ENCODE peak calls at places on chromosomes 13 and 19, in seven cellular contexts. One of them, this sample, is unnamed.

GRCh38 chr19:36997843-36998235 is 80.4 kb upstream of the ZNF420 start:
- DNase-seq in cardiac fibroblast: no peak
- DNase-seq in esophagus squamous epithelium: no peak
- DNase-seq in Peyer's patch: no peak
- DNase-seq in GM12865: no peak
- DNase-seq in stomach: no peak
- DNase-seq in A549: no peak
- DNase-seq in this sample: no peak

GRCh38 chr19:17953316-17953801 is 13.5 kb upstream of the KCNN1 start:
- DNase-seq in Peyer's patch: no peak
- DNase-seq in GM12865: no peak
- DNase-seq in stomach: no peak
- DNase-seq in A549: no peak
- DNase-seq in cardiac fibroblast: no peak
- DNase-seq in esophagus squamous epithelium: no peak
- DNase-seq in this sample: no peak

GRCh38 chr19:8087876-8088275 is 35.3 kb downstream of the CCL25 start:
- DNase-seq in GM12865: no peak
- DNase-seq in stomach: no peak
- DNase-seq in Peyer's patch: no peak
- DNase-seq in cardiac fibroblast: no peak
- DNase-seq in esophagus squamous epithelium: no peak
- DNase-seq in A549: no peak
- DNase-seq in this sample: no peak

GRCh38 chr19:51093066-51093465 is 10.4 kb upstream of the KLK14 start:
- DNase-seq in stomach: no peak
- DNase-seq in A549: no peak
- DNase-seq in cardiac fibroblast: no peak
- DNase-seq in Peyer's patch: no peak
- DNase-seq in esophagus squamous epithelium: no peak
- DNase-seq in GM12865: no peak
- DNase-seq in this sample: no peak

GRCh38 chr19:18763674-18764590 is 27.2 kb downstream of the COMP start:
- DNase-seq in cardiac fibroblast: peak
- DNase-seq in esophagus squamous epithelium: no peak
- DNase-seq in A549: no peak
- DNase-seq in stomach: no peak
- DNase-seq in GM12865: no peak
- DNase-seq in Peyer's patch: no peak
- DNase-seq in this sample: no peak

GRCh38 chr13:30186644-30187431 is 120.5 kb downstream of the KATNAL1 start:
- DNase-seq in Peyer's patch: no peak
- DNase-seq in esophagus squamous epithelium: no peak
- DNase-seq in stomach: no peak
- DNase-seq in A549: no peak
- DNase-seq in GM12865: no peak
- DNase-seq in cardiac fibroblast: no peak
- DNase-seq in this sample: peak

GRCh38 chr19:18723871-18724377 is 40.4 kb downstream of the CRTC1 start:
- DNase-seq in A549: no peak
- DNase-seq in stomach: no peak
- DNase-seq in cardiac fibroblast: no peak
- DNase-seq in esophagus squamous epithelium: no peak
- DNase-seq in GM12865: no peak
- DNase-seq in Peyer's patch: no peak
- DNase-seq in this sample: no peak

GRCh38 chr19:12580180-12580694 is 29.0 kb upstream of the ZNF564 start:
- DNase-seq in esophagus squamous epithelium: no peak
- DNase-seq in stomach: no peak
- DNase-seq in GM12865: no peak
- DNase-seq in Peyer's patch: no peak
- DNase-seq in cardiac fibroblast: peak
- DNase-seq in A549: no peak
- DNase-seq in this sample: no peak

GRCh38 chr13:97339019-97339988 is 94.7 kb upstream of the RAP2A start:
- DNase-seq in A549: peak
- DNase-seq in Peyer's patch: no peak
- DNase-seq in esophagus squamous epithelium: no peak
- DNase-seq in stomach: peak
- DNase-seq in cardiac fibroblast: peak
- DNase-seq in GM12865: peak
- DNase-seq in this sample: no peak

GRCh38 chr19:30091456-30091855 is 149.4 kb downstream of the URI1 start:
- DNase-seq in GM12865: no peak
- DNase-seq in stomach: no peak
- DNase-seq in cardiac fibroblast: no peak
- DNase-seq in esophagus squamous epithelium: no peak
- DNase-seq in Peyer's patch: peak
- DNase-seq in A549: no peak
- DNase-seq in this sample: no peak

GRCh38 chr13:26386026-26386425 is 132.1 kb downstream of the CDK8 start:
- DNase-seq in stomach: no peak
- DNase-seq in GM12865: no peak
- DNase-seq in A549: no peak
- DNase-seq in Peyer's patch: no peak
- DNase-seq in cardiac fibroblast: no peak
- DNase-seq in esophagus squamous epithelium: no peak
- DNase-seq in this sample: no peak

GRCh38 chr13:67549331-67549730 is 319.2 kb upstream of the PCDH9 start:
- DNase-seq in esophagus squamous epithelium: no peak
- DNase-seq in cardiac fibroblast: peak
- DNase-seq in Peyer's patch: no peak
- DNase-seq in A549: peak
- DNase-seq in stomach: no peak
- DNase-seq in GM12865: no peak
- DNase-seq in this sample: no peak

GRCh38 chr19:11364935-11365334 is 9.5 kb upstream of the SWSAP1 start:
- DNase-seq in A549: no peak
- DNase-seq in esophagus squamous epithelium: no peak
- DNase-seq in cardiac fibroblast: no peak
- DNase-seq in GM12865: no peak
- DNase-seq in Peyer's patch: no peak
- DNase-seq in stomach: no peak
- DNase-seq in this sample: no peak

GRCh38 chr13:33184530-33184929 is 101.0 kb downstream of the STARD13 start:
- DNase-seq in stomach: no peak
- DNase-seq in cardiac fibroblast: no peak
- DNase-seq in A549: no peak
- DNase-seq in esophagus squamous epithelium: no peak
- DNase-seq in Peyer's patch: no peak
- DNase-seq in GM12865: no peak
- DNase-seq in this sample: no peak

GRCh38 chr13:98976941-98977340 is 923 bp downstream of the DOCK9 start:
- DNase-seq in esophagus squamous epithelium: no peak
- DNase-seq in GM12865: no peak
- DNase-seq in stomach: no peak
- DNase-seq in A549: no peak
- DNase-seq in cardiac fibroblast: peak
- DNase-seq in Peyer's patch: no peak
- DNase-seq in this sample: no peak

GRCh38 chr13:44181938-44182337 is 191.7 kb upstream of the SERP2 start:
- DNase-seq in cardiac fibroblast: no peak
- DNase-seq in Peyer's patch: no peak
- DNase-seq in GM12865: no peak
- DNase-seq in A549: no peak
- DNase-seq in esophagus squamous epithelium: no peak
- DNase-seq in stomach: no peak
- DNase-seq in this sample: no peak

GRCh38 chr13:38914070-38914469 is 76.6 kb downstream of the STOML3 start:
- DNase-seq in Peyer's patch: no peak
- DNase-seq in cardiac fibroblast: no peak
- DNase-seq in A549: no peak
- DNase-seq in GM12865: no peak
- DNase-seq in esophagus squamous epithelium: no peak
- DNase-seq in stomach: no peak
- DNase-seq in this sample: no peak

GRCh38 chr19:17404015-17404414 is 1.4 kb downstream of the BST2 start:
- DNase-seq in esophagus squamous epithelium: no peak
- DNase-seq in cardiac fibroblast: no peak
- DNase-seq in GM12865: peak
- DNase-seq in Peyer's patch: no peak
- DNase-seq in A549: no peak
- DNase-seq in stomach: no peak
- DNase-seq in this sample: no peak

GRCh38 chr19:58054792-58055482 is 4.1 kb upstream of the ZNF135 start:
- DNase-seq in cardiac fibroblast: peak
- DNase-seq in esophagus squamous epithelium: no peak
- DNase-seq in A549: no peak
- DNase-seq in GM12865: no peak
- DNase-seq in stomach: no peak
- DNase-seq in Peyer's patch: no peak
- DNase-seq in this sample: no peak

GRCh38 chr19:58052256-58052655 is 6.8 kb upstream of the ZNF135 start:
- DNase-seq in stomach: no peak
- DNase-seq in Peyer's patch: no peak
- DNase-seq in A549: no peak
- DNase-seq in GM12865: no peak
- DNase-seq in cardiac fibroblast: no peak
- DNase-seq in esophagus squamous epithelium: no peak
- DNase-seq in this sample: no peak

GRCh38 chr19:58055483-58055874 is 3.6 kb upstream of the ZNF135 start:
- DNase-seq in esophagus squamous epithelium: no peak
- DNase-seq in Peyer's patch: no peak
- DNase-seq in A549: no peak
- DNase-seq in stomach: no peak
- DNase-seq in cardiac fibroblast: no peak
- DNase-seq in GM12865: no peak
- DNase-seq in this sample: no peak

GRCh38 chr19:58056261-58056660 is 2.8 kb upstream of the ZNF135 start:
- DNase-seq in esophagus squamous epithelium: no peak
- DNase-seq in GM12865: no peak
- DNase-seq in Peyer's patch: no peak
- DNase-seq in cardiac fibroblast: no peak
- DNase-seq in stomach: no peak
- DNase-seq in A549: no peak
- DNase-seq in this sample: no peak

GRCh38 chr19:58053480-58054156 is 5.5 kb upstream of the ZNF135 start:
- DNase-seq in Peyer's patch: no peak
- DNase-seq in cardiac fibroblast: no peak
- DNase-seq in GM12865: no peak
- DNase-seq in stomach: no peak
- DNase-seq in esophagus squamous epithelium: no peak
- DNase-seq in A549: no peak
- DNase-seq in this sample: no peak
- TF ChIP-seq CTCF in Peyer's patch: no peak
- TF ChIP-seq CTCF in cardiac fibroblast: no peak
- TF ChIP-seq CTCF in GM12865: no peak
- TF ChIP-seq CTCF in stomach: no peak
- TF ChIP-seq CTCF in esophagus squamous epithelium: no peak
- TF ChIP-seq CTCF in A549: no peak
- TF ChIP-seq CTCF in this sample: no peak

DNA sequence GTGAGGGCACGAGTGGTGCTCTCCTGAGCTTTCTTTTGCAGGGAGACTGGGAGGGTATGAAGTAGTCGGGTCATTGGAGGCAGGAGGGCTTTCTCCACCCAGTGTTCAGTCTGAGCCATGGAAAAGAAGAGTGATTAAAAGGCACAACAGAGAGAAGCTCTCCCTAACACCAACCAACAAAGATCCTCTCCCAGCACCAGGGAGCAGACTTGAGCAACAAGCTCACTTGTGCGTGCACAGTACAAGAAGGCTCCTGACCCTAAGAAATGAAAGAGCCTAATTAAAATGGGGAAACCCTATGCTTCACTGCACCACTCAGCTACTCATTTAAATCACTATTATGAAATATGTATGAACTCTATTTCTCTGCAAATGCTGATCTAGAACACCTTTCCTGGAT is 276.3 kb upstream of the SOX21 start:
- DNase-seq in A549: peak
- DNase-seq in cardiac fibroblast: peak
- DNase-seq in GM12865: peak
- DNase-seq in stomach: no peak
- DNase-seq in esophagus squamous epithelium: no peak
- DNase-seq in Peyer's patch: no peak
- DNase-seq in this sample: no peak
- TF ChIP-seq CTCF in A549: no peak
- TF ChIP-seq CTCF in cardiac fibroblast: no peak
- TF ChIP-seq CTCF in GM12865: no peak
- TF ChIP-seq CTCF in stomach: no peak
- TF ChIP-seq CTCF in esophagus squamous epithelium: no peak
- TF ChIP-seq CTCF in Peyer's patch: no peak
- TF ChIP-seq CTCF in this sample: no peak

DNA sequence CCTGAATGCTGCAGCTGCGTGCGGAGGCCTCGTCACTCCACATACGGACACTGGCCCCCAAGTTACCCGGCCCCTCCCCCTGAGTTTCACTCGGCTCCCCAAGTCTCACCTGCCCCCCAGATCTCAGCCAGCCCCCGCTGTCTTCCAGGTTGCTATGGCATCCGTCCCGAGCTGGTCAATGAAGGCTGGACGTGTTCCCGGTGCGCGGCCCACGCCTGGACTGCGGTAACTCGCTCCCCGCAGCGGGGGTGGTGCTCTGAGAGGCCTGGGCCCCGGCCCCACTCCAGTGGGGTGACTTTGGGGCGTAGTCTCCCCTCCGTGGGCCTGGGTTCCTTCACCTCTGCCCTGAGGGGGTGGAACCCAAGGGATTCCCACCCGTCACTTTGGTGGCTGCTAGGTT is 168.2 kb downstream of the KDM4B start:
- DNase-seq in stomach: no peak
- DNase-seq in GM12865: no peak
- DNase-seq in cardiac fibroblast: no peak
- DNase-seq in Peyer's patch: no peak
- DNase-seq in esophagus squamous epithelium: no peak
- DNase-seq in A549: no peak
- DNase-seq in this sample: no peak
- TF ChIP-seq CTCF in stomach: no peak
- TF ChIP-seq CTCF in GM12865: no peak
- TF ChIP-seq CTCF in cardiac fibroblast: no peak
- TF ChIP-seq CTCF in Peyer's patch: no peak
- TF ChIP-seq CTCF in esophagus squamous epithelium: no peak
- TF ChIP-seq CTCF in A549: no peak
- TF ChIP-seq CTCF in this sample: no peak

DNA sequence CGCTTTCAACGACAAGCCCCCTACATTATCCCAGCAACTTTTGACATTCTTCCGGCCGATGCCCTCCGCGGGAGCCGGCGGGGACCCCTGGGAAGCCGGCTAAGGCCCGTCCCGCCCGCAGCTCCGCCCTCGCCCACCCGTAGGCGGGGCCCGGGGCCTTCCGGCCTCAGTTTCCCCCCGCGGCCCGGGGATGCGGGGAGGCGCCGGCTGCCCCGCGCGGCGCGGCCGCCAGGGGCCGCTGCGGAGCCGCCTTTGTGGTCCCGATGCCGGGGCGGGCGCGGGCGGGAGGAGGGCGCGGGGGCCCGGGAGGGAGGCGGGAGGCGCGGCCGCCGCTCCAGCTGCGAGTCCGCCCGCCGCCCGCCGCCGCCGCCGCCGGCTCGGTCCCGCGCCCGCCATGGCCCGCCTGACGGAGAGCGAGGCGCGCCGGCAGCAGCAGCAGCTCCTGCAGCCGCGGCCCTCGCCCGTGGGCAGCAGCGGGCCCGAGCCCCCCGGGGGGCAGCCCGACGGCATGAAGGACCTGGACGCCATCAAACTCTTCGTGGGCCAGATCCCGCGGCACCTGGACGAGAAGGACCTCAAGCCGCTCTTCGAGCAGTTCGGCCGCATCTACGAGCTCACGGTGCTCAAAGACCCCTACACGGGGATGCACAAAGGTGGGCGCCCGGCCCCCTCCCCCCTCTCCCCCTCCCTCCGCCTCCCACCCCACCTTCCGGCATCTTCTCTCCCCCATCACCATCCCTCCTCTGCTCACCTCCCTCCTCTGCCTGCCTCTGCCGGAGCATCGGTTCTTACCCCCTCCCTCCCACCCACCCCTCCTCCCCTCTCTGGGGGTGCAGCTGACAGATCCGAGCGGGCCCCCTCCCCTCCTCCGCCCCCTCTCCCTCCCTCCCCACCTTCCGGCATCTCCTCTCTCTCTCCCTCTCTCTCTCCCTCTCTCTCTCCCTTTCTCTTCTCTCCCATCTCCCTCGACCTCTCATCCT is at the start of gene CELF5:
- DNase-seq in Peyer's patch: no peak
- DNase-seq in cardiac fibroblast: peak
- DNase-seq in esophagus squamous epithelium: no peak
- DNase-seq in stomach: peak
- DNase-seq in GM12865: peak
- DNase-seq in A549: no peak
- DNase-seq in this sample: no peak
- TF ChIP-seq CTCF in Peyer's patch: peak
- TF ChIP-seq CTCF in cardiac fibroblast: no peak
- TF ChIP-seq CTCF in esophagus squamous epithelium: no peak
- TF ChIP-seq CTCF in stomach: peak
- TF ChIP-seq CTCF in GM12865: peak
- TF ChIP-seq CTCF in A549: peak
- TF ChIP-seq CTCF in this sample: no peak